ENCODE peak calls at places on chromosomes 2 and 18, in seven cellular contexts. K, L, X, S, F, J and N are unnamed samples.
A peak's percentile ranks its signal among the peaks of the same experiment; 100 is the strongest.

GRCh38 chr2:36530983-36531354 is 67.0 kb downstream of the FEZ2 start:
- DNase-seq in L (no peak), K (peak; percentile 69), S (no peak), F (no peak), X (no peak), J (no peak), N (no peak)

GRCh38 chr2:32647180-32647651 is 19.4 kb downstream of the TTC27 start:
- DNase-seq in X (no peak), K (no peak), F (no peak), L (no peak), J (no peak), S (no peak), N (no peak)

GRCh38 chr2:1707771-1708351 is 36.5 kb downstream of the PXDN start:
- DNase-seq in X (no peak), S (no peak), K (no peak), J (no peak), F (no peak), L (peak; percentile 78), N (no peak)

GRCh38 chr2:109435066-109435690 is 178.6 kb downstream of the SEPTIN10 start:
- DNase-seq in K (no peak), L (no peak), X (no peak), F (no peak), S (no peak), J (no peak), N (no peak)

GRCh38 chr2:89833780-89834117 is 1142.3 kb downstream of the RPIA start:
- DNase-seq in S (no peak), L (no peak), F (no peak), X (no peak), J (no peak), K (no peak), N (no peak)

GRCh38 chr2:118224144-118224887 is 136.0 kb downstream of the INSIG2 start:
- DNase-seq in L (peak; percentile 50), J (no peak), K (no peak), S (no peak), F (no peak), X (no peak), N (no peak)

GRCh38 chr18:41724195-41724594 is 230.8 kb upstream of the PIK3C3 start:
- DNase-seq in F (no peak), L (no peak), K (no peak), X (no peak), J (no peak), S (no peak), N (no peak)

GRCh38 chr2:224252601-224253000 is 149.3 kb downstream of the FAM124B start:
- DNase-seq in X (no peak), F (no peak), S (no peak), L (peak; percentile 7), K (no peak), J (no peak), N (no peak)

GRCh38 chr2:128454980-128455709 is 136.5 kb upstream of the HS6ST1 start:
- DNase-seq in F (no peak), S (no peak), J (no peak), L (no peak), X (no peak), K (no peak), N (no peak)

GRCh38 chr2:42967959-42968674 is 175.7 kb upstream of the HAAO start:
- DNase-seq in S (no peak), F (no peak), K (no peak), X (no peak), J (peak; percentile 91), L (peak; percentile 80), N (no peak)

GRCh38 chr18:3910507-3910906 is 460.5 kb downstream of the TGIF1 start:
- DNase-seq in S (no peak), J (no peak), X (no peak), L (no peak), F (no peak), K (no peak), N (no peak)

DNA sequence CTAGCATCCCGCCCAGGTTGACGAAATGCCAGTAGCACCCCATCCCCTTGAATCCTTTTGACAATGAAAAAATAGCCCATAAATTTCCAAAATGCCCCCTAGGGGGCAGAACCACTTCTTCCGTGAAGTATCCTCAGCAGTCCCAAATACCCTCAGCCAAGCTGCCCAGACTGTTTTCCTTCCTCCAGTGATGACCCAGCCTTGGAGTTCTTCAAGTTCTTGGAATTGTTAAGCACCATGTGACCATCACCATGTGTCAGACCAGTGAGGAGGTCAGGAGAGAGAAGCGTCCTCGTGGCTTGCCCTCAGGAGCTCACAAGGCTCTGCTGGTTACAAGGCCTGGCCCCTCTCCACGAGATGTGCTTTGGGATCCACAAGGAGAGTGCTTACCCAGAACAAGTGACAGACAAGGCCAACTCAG is 1.4 kb upstream of the SLC23A3 start:
- DNase-seq in S (peak; percentile 18), J (peak; percentile 41), X (peak; percentile 61), K (no peak), F (peak; percentile 62), L (peak; percentile 73), N (peak; percentile 27)
- TF ChIP-seq REST in S (no peak), J (no peak), X (no peak), K (no peak), F (no peak), L (no peak), N (no peak)

GRCh38 chr2:144515694-144516416 is 4.1 kb downstream of the ZEB2 start:
- DNase-seq in X (no peak), L (peak; percentile 76), K (no peak), S (no peak), F (no peak), J (peak; percentile 32), N (no peak)
- H3K4me3 ChIP-seq in X (peak overlapping the region; percentile 92), L (peak overlapping the region; percentile 97), K (peak overlapping the region; percentile 43), S (no peak overlapping the region), F (peak overlapping the region; percentile 56), J (peak overlapping the region; percentile 91), N (peak overlapping the region; percentile 58)

GRCh38 chr18:48799724-48800315 is 150.9 kb downstream of the SMAD7 start:
- DNase-seq in X (no peak), F (no peak), K (no peak), S (no peak), J (no peak), L (no peak), N (no peak)

GRCh38 chr18:48801728-48802542 is 148.8 kb downstream of the SMAD7 start:
- DNase-seq in S (no peak), K (no peak), X (no peak), F (no peak), L (no peak), J (no peak), N (no peak)

GRCh38 chr18:48800479-48800876 is 150.3 kb downstream of the SMAD7 start:
- DNase-seq in X (no peak), S (no peak), L (no peak), F (no peak), K (no peak), J (no peak), N (no peak)

GRCh38 chr18:48802543-48803428 is 148.0 kb downstream of the SMAD7 start:
- DNase-seq in L (no peak), F (no peak), J (no peak), K (no peak), S (no peak), X (no peak), N (no peak)

GRCh38 chr18:48800877-48801727 is 149.7 kb downstream of the SMAD7 start:
- DNase-seq in X (no peak), S (no peak), K (no peak), F (no peak), L (no peak), J (no peak), N (no peak)
- TF ChIP-seq REST in X (no peak), S (no peak), K (no peak), F (no peak), L (no peak), J (no peak), N (no peak)

GRCh38 chr2:199460808-199461454 is 3.2 kb upstream of the SATB2 start:
- DNase-seq in J (no peak), X (no peak), K (no peak), S (no peak), F (no peak), L (no peak), N (no peak)
- H3K4me3 ChIP-seq in J (peak overlapping the region; percentile 54), X (peak overlapping the region; percentile 83), K (peak overlapping the region; percentile 73), S (peak overlapping the region; percentile 64), F (no peak overlapping the region), L (no peak overlapping the region), N (peak overlapping the region; percentile 68)

DNA sequence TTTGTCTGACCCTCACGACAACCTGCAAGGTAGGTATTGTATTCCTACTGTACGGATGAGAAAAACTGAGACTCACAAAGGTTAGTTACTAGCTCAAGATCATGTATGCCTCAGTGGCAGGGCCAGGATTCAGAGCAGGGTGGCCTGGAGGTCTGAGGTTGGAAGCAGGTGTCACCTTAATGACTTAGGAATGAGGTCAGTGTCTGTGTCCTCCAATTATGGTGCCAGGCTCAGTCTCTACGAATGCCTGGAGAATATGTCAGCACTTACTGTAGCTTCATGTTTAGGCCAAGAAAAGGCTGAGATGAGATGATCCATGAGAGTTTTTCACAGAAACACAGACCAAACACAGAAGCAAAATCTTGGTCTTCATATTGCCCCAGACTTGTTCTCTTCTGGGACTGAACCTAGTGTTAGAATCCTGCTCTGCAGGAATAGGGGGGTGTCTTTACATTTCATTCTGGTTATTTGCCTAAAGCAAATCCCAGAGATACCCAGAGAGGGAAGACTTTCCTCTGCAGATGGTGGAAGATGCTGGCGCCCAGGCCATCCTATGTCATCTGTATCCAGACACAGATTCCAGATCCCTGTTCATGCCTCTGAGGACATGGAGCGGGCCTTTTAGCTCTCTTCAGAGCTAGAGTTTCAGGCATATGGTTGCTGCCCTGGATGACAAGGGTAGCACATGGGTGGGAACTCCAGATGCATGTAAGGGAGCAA is 16.3 kb upstream of the RAB10 start:
- DNase-seq in X (no peak), K (no peak), F (no peak), J (no peak), L (no peak), S (no peak), N (no peak)
- TF ChIP-seq REST in X (no peak), K (no peak), F (no peak), J (no peak), L (no peak), S (no peak), N (no peak)

DNA sequence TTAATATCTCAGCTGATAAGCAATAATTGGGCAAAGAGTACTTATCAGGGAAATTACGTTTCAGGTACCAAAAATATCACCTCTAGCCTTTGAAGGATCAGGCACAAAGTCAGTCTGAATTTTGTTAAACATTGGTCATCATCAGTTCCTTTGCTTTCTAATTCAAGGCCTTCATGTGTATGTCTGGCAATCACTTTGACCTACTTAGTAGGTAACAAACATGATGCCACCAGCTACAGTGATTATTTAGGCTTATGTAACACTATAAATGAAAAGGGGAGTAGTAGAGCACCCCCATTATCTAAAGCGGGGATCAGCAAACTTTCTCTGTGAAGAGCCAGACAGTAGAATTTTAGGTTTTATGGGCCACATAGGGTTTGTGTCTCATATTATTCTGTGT is 75.1 kb downstream of the RTN4 start:
- DNase-seq in S (no peak), K (no peak), F (no peak), L (no peak), X (no peak), J (no peak), N (no peak)
- H3K4me3 ChIP-seq in S (no peak overlapping the region), K (no peak overlapping the region), F (no peak overlapping the region), L (no peak overlapping the region), X (no peak overlapping the region), J (no peak overlapping the region), N (no peak overlapping the region)

GRCh38 chr2:227503433-227504406 is 31.8 kb downstream of the AGFG1 start:
- DNase-seq in L (no peak), X (peak; percentile 58), K (no peak), J (peak; percentile 31), S (peak; percentile 84), F (peak; percentile 50), N (peak; percentile 39)
- TF ChIP-seq REST in L (no peak), X (no peak), K (no peak), J (no peak), S (no peak), F (no peak), N (no peak)